ENCODE peak calls at places on chromosomes 6 and 20, in four cellular contexts. V is CD4-positive, alpha-beta T cell; Y is nephron progenitor cell; D is GM12878. T is an unnamed sample.

GRCh38 chr6:115675443-115675842 is 385.2 kb downstream of the FRK start:
- DNase-seq in D (no peak), Y (no peak), V (no peak), T (no peak)

GRCh38 chr6:107866606-107867301 is 42.6 kb upstream of the SCML4 start:
- DNase-seq in Y (no peak), D (no peak), V (no peak), T (no peak)

GRCh38 chr20:3663858-3664257 is 659 bp upstream of the GFRA4 start:
- DNase-seq in V (no peak), Y (no peak), D (no peak), T (no peak)

GRCh38 chr6:169386431-169387057 is 132.9 kb upstream of the THBS2 start:
- DNase-seq in D (no peak), Y (no peak), V (no peak), T (no peak)

GRCh38 chr6:158536891-158537798 is 22.7 kb upstream of the TMEM181 start:
- DNase-seq in D (no peak), V (no peak), Y (peak; percentile 74), T (peak; percentile 48)

GRCh38 chr6:53894086-53894485 is 99.3 kb downstream of the LRRC1 start:
- DNase-seq in V (no peak), D (no peak), Y (no peak), T (no peak)

GRCh38 chr20:52972190-52972937 is at the start of gene TSHZ2:
- DNase-seq in D (no peak), V (peak; percentile 52), Y (peak; percentile 74), T (peak; percentile 43)

GRCh38 chr6:15674690-15675386 is 12.0 kb upstream of the DTNBP1 start:
- DNase-seq in D (no peak), Y (peak; percentile 31), V (no peak), T (no peak)

GRCh38 chr6:108914235-108915022 is 66.2 kb downstream of the ARMC2 start:
- DNase-seq in D (no peak), Y (peak; percentile 7), V (peak; percentile 4), T (no peak)

GRCh38 chr6:14274552-14275492 is 157.2 kb downstream of the CD83 start:
- DNase-seq in V (no peak), Y (no peak), D (no peak), T (no peak)

GRCh38 chr20:56517641-56518040 is 6.9 kb upstream of the FAM209A start:
- DNase-seq in Y (no peak), V (no peak), D (no peak), T (no peak)

GRCh38 chr20:63695419-63696310 is 787 bp upstream of the TNFRSF6B start:
- DNase-seq in V (no peak), Y (no peak), D (no peak), T (no peak)

GRCh38 chr6:28303570-28303969 is 22.2 kb downstream of the PGBD1 start:
- DNase-seq in Y (no peak), V (no peak), D (no peak), T (no peak)

GRCh38 chr20:54047048-54047447 is 23.3 kb downstream of the BCAS1 start:
- DNase-seq in V (no peak), Y (no peak), D (no peak), T (no peak)

GRCh38 chr6:167934426-167934864 is 63.0 kb upstream of the KIF25 start:
- DNase-seq in D (no peak), V (no peak), Y (peak; percentile 11), T (no peak)

GRCh38 chr6:7621761-7622160 is 31.8 kb downstream of the SNRNP48 start:
- DNase-seq in D (no peak), Y (no peak), V (no peak), T (no peak)

GRCh38 chr20:16030253-16030652 is 543.0 kb downstream of the KIF16B start:
- DNase-seq in D (no peak), Y (no peak), V (no peak), T (no peak)

GRCh38 chr6:167402195-167402686 is 77.4 kb downstream of the TTLL2 start:
- DNase-seq in D (no peak), V (no peak), Y (peak; percentile 34), T (no peak)

GRCh38 chr20:14845199-14846160 is 508.1 kb upstream of the FLRT3 start:
- DNase-seq in D (no peak), V (no peak), Y (no peak), T (no peak)

GRCh38 chr6:77457720-77458349 is 5.5 kb downstream of the HTR1B start:
- DNase-seq in V (no peak), Y (peak; percentile 82), D (no peak), T (peak; percentile 64)

GRCh38 chr20:63224272-63225081 is 8.5 kb upstream of the YTHDF1 start:
- DNase-seq in V (no peak), Y (no peak), D (no peak), T (no peak)

GRCh38 chr6:15553031-15553430 is 109.8 kb downstream of the DTNBP1 start:
- DNase-seq in Y (no peak), V (no peak), D (no peak), T (no peak)

GRCh38 chr6:75693534-75693933 is 55.5 kb upstream of the MYO6 start:
- DNase-seq in Y (no peak), D (no peak), V (no peak), T (no peak)

GRCh38 chr6:164105705-164106104 is 691.2 kb downstream of the QKI start:
- DNase-seq in D (no peak), Y (no peak), V (no peak), T (no peak)

GRCh38 chr6:70844301-70844700 is 112.6 kb downstream of the B3GAT2 start:
- DNase-seq in V (no peak), Y (no peak), D (no peak), T (no peak)

GRCh38 chr6:70841115-70841514 is 115.7 kb downstream of the B3GAT2 start:
- DNase-seq in V (no peak), Y (no peak), D (no peak), T (no peak)

GRCh38 chr6:70846207-70846835 is 110.5 kb downstream of the B3GAT2 start:
- DNase-seq in V (no peak), Y (no peak), D (no peak), T (no peak)

GRCh38 chr6:70842541-70842940 is 114.3 kb downstream of the B3GAT2 start:
- DNase-seq in Y (no peak), V (no peak), D (no peak), T (no peak)

DNA sequence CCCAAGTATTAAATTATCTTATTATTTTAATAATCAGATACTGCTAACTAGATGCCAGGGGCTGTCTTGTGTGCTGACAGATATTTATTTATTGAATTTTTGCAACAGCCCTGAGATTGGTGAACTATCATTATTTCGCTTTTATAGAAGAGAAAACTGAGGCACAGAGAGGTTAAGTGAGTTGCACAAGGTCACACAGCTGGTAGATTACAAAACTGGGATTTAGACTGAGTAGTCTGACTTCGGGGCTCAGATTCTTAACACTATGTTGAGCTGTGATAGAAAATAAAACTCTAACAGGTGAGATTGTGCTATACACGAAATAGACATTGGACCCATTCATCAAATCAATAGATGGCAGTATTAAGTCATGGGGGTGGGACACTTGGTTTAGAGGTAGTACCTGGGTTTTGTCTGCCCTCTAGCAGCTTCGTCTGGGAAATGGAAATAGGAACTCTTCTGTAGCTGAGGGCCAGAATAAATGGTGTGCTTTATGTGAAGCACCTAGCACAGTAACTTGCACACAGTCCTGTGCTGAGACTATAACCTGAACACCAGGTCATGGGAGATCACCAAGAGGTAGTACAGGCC is 113.4 kb downstream of the B3GAT2 start:
- DNase-seq in V (no peak), D (no peak), Y (no peak), T (no peak)
- TF ChIP-seq CTCF in V (no peak), D (peak; percentile 3), Y (no peak), T (no peak)

DNA sequence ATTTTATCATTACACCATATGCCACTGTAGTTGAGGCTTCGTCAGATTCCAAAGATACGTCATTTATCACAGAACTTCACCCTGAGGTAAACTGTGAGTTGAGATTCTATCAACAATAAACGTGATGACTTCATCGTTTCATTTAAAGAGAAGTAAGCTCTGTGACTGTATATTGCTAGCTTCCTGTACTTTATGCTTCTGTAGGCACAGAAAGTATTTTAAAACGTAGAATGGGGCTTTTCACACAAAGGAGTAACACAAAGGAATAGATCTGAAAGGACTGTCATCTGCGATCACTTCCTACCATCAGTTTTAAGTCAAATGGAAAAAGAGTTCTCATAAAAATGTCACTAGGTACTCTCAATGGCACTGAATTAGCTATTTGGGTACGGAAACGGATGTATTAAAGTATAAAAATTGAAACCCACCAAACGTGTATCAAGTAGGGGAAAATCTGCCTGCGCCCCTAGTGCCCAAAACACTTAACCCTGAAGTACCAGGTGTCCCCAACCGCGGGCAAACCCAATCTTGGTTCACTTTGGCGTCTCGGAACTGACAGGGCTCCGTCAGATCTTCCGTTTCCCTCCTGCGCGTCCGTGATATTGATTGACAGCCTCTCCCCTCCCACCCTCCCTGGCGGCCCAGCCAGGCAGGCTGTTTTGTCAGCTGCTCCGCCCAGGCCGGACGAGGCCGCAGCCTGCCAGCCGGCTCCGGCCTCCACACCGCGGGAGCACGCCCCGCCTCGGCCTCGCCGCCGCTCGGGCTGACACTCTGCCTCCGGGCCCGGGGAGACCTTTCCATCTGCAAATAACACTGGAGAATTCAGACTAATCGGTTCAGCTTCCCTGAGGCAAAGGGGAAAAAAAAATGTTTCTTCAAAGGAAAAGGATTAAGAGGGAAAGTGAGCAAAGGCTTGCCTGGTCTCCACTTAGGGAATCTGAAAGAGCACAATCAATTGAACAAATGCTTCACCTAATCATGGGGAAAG is 234.7 kb upstream of the MCHR2 start:
- DNase-seq in Y (peak; percentile 77), V (peak; percentile 2), D (peak; percentile 37), T (peak; percentile 48)
- TF ChIP-seq CTCF in Y (no peak), V (no peak), D (peak; percentile 21), T (peak; percentile 41)

DNA sequence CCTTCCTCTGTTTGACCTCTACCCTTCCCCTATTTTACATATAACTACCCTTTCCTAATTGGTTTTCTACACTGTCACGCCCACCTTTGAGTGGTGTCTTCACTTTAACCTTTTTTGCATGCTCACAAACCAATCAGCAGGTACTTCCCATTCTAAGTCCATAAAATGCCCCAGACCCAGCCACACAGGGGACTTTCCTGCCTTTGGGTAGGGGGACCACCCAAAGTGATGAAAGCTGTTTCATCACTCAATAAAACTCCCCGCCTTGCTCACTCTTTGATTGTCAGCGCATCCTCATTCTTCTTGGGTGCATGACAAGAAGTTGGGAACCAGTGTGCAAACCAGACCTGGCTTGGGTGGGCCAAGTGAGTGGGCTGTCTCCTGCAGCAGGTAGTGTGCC is 20.5 kb upstream of the SNRPC start:
- DNase-seq in V (no peak), Y (no peak), D (no peak), T (no peak)
- TF ChIP-seq CTCF in V (no peak), Y (no peak), D (no peak), T (no peak)

GRCh38 chr6:40807484-40807883 is 220.3 kb upstream of the LRFN2 start:
- DNase-seq in V (no peak), Y (no peak), D (no peak), T (no peak)

GRCh38 chr6:40803897-40804702 is 216.9 kb upstream of the LRFN2 start:
- DNase-seq in D (no peak), Y (no peak), V (no peak), T (no peak)

GRCh38 chr6:40804905-40805304 is 217.7 kb upstream of the LRFN2 start:
- DNase-seq in D (no peak), Y (no peak), V (no peak), T (no peak)

GRCh38 chr6:40806479-40806878 is 219.3 kb upstream of the LRFN2 start:
- DNase-seq in Y (no peak), D (no peak), V (no peak), T (no peak)

DNA sequence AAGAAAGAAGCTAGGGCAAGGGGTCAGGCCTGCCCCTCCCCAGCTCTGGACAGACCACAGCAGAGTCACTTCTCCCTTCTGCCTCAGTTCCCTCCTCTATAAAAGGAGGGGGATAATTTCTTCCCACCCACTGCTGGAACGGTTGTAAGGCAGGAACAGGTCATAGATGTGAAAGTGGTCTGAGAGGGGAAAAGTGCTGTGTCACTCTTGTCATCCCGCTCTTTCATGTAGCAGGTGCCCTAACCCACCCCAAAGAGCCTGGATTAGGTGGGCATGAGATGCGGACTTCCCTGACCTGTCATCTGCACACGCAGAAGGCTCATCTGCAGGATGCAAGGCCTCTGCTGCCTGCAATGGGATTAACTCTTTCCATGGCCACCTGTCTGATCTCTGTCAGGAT is 218.2 kb upstream of the LRFN2 start:
- DNase-seq in Y (no peak), V (no peak), D (no peak), T (no peak)
- TF ChIP-seq CTCF in Y (no peak), V (no peak), D (no peak), T (no peak)

T was measured in progenitor cell of endocrine pancreas.